ENCODE peak calls at places on chromosomes 16 and 17, in four cellular contexts. W, B, Q and C are unnamed samples.

GRCh38 chr16:10950393-10950792 is 6.0 kb downstream of the CLEC16A start:
- DNase-seq in Q (no peak), B (peak), W (no peak), C (no peak)

GRCh38 chr16:82671743-82672142 is 45.0 kb downstream of the CDH13 start:
- DNase-seq in W (no peak), Q (no peak), B (no peak), C (no peak)

GRCh38 chr17:31297090-31297489 is at the start of gene OMG:
- DNase-seq in B (no peak), Q (no peak), W (no peak), C (no peak)

GRCh38 chr17:80446645-80447405 is 29.6 kb downstream of the NPTX1 start:
- DNase-seq in B (no peak), Q (peak), W (no peak), C (no peak)

GRCh38 chr17:2213291-2213960 is 90.2 kb downstream of the SMG6 start:
- DNase-seq in Q (peak), B (no peak), W (no peak), C (no peak)

GRCh38 chr16:72877374-72878028 is 170.4 kb downstream of the ZFHX3 start:
- DNase-seq in Q (peak), W (no peak), B (peak), C (no peak)

GRCh38 chr16:17273142-17273561 is 197.6 kb downstream of the XYLT1 start:
- DNase-seq in B (peak), W (no peak), Q (peak), C (no peak)

GRCh38 chr16:7397901-7398300 is 65.3 kb downstream of the RBFOX1 start:
- DNase-seq in W (no peak), B (peak), Q (no peak), C (no peak)

GRCh38 chr17:39599665-39600468 is 7.9 kb downstream of the NEUROD2 start:
- DNase-seq in Q (no peak), B (no peak), W (no peak), C (no peak)

GRCh38 chr16:14196011-14196410 is 124.9 kb downstream of the MRTFB start:
- DNase-seq in B (no peak), Q (peak), W (no peak), C (no peak)

DNA sequence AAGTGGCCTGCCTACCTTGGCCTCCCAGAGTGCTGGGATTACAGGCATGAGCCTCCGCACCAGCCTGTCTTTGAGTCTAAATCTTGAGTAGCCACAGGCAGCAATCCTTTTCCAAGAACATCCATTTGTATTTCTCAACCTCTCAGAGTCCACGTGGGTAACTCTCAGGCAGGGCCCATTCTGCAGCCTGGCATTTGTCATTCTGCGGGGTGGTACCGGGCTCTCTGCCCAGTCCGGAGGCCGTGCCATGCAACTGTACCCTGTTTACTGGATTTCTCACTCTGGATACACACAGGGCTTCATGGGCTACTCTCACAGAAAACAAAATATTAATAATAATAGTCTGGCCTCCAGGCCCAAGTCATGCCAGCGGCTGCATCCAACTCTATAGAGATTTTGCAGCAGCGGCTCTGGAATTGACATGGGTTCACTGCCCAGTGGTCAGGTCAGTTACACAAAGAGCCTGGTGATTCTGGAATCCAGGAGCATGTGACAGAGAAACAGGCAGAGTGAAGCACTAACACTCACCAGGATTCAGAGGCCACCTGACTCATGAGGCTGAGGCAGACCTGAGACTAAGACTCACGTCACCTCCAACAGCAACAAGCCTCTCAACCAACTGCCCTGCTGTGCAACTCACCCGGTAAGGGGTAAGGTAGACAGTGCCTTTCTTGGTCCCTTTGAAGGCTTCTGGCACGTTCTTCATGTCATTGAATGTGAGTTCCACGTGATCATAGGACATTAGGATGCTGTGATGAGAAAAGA is 4.0 kb downstream of the WBP2 start:
- DNase-seq in B (no peak), W (peak), Q (no peak), C (no peak)
- H3K27ac ChIP-seq in B (no peak), W (peak), Q (no peak), C (peak)

GRCh38 chr17:16818821-16819683 is 129.0 kb downstream of the CCDC144A start:
- DNase-seq in W (no peak), Q (no peak), B (no peak), C (no peak)
- H3K27ac ChIP-seq in W (no peak), Q (no peak), B (no peak), C (no peak)

DNA sequence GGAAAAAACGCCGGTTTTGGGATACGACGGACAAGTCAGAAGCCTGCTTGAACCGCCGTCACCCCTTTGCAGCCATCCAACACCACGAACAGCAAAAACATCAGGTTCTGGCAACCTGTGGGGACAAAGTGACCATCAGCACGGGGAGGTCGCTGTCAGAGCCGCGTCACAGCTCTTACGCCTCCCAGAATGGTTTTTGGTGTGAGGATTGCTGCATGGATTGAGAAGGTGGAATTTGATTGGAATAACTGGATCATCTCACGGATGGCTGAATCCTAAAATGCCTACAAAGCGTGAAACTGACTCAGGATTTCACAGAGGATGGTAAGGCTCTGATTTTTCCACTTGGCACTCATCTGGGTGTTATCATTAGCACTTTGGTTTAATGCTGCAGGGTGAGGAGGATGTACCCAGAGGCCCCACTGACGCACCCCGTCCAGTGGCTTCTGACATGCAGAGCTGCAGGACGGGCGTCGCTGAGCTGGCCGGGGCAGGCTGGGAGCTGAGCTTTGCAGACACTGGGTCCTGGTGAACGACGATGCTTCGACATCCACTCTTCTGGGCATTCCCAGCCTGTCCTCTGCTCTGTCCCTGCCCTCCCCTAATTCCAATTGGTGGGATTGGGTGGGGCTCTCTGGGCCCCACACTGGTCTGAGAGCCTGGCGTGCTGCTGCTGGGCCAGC is 73.4 kb upstream of the CREBBP start:
- DNase-seq in W (no peak), B (no peak), Q (no peak), C (no peak)
- H3K27ac ChIP-seq in W (no peak), B (no peak), Q (no peak), C (peak)

DNA sequence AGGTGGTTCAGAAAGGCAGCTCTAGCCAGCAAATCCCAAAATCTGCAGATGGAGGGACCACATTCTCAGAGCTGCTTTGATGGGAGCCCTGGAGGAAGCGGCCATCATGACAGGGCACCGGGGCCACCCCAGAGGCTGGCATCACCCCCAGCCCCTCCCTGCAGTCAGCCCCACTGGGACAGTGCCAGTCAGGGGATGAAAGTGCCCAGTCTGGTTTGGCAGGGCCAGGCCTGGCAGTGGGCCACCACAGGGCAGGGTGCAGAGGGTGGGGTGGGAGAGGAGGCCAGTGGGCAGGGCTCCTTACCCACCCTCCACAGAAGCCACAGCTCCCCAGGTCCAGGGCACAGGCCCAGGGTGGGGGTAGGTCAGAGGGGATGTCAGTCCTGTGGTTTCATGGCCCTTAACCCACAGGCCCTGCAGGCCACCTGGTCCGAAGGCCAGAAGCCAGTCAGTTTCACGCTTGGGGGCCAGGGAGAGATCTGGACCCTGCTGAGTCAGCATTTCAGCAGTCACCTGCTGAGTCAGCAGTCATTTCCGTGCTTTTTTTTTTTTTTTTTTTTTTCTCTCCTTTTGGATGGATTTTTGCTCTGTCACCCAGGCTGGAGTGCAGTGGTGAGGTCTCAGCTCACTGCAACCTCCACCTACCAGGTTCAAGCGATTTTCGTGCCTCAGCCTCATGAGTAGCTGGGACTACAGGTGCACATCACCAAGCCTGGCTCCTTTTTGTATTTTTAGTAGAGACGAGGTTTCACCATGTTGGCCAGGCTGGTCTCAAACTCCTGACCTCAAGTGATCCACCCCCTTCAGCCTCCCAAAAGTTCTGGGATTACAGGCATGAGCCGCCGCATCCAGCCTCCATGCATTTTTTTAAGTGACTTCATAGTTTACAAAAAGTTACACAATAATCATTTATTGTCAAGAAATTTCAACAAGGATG is 10.4 kb downstream of the SLC25A10 start:
- DNase-seq in W (peak), Q (no peak), B (peak), C (no peak)
- H3K27ac ChIP-seq in W (no peak), Q (no peak), B (no peak), C (no peak)

GRCh38 chr17:77436481-77436880 is 295.7 kb downstream of the SEC14L1 start:
- DNase-seq in Q (no peak), W (no peak), B (no peak), C (no peak)
- H3K27ac ChIP-seq in Q (peak), W (peak), B (peak), C (peak)

GRCh38 chr17:17539591-17539990 is 43.4 kb upstream of the RASD1 start:
- DNase-seq in W (no peak), Q (no peak), B (no peak), C (no peak)
- H3K27ac ChIP-seq in W (no peak), Q (no peak), B (peak), C (peak)

GRCh38 chr17:41825175-41825845 is 10.7 kb downstream of the NT5C3B start:
- DNase-seq in W (no peak), B (no peak), Q (no peak), C (no peak)
- H3K27ac ChIP-seq in W (no peak), B (no peak), Q (no peak), C (no peak)

DNA sequence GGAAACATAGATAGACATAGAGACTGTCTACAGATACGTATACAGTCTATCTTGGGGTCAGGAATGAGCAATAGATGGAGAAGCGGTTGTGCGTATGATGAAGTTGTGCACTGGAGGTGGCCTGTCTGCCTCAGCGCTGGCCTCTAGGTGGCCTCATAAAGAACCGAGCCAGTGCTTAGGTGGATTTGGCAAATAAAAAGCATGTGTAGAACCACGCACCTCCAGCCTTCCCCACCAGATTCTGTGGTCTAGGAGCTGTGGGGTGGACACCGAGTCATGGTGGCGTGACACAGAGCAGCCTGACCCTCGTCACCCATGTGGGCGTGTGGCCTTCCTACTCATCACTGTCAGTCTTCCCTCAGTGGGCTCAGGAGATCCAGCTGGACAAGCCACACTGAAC is 34.0 kb downstream of the PGS1 start:
- DNase-seq in B (no peak), Q (peak), W (no peak), C (no peak)
- H3K27ac ChIP-seq in B (peak), Q (no peak), W (peak), C (no peak)

GRCh38 chr17:57983446-57983845 is 4.6 kb downstream of the VEZF1 start:
- DNase-seq in B (no peak), W (no peak), Q (no peak), C (no peak)

GRCh38 chr17:57986841-57987581 is 1.0 kb downstream of the VEZF1 start:
- DNase-seq in W (peak), Q (peak), B (peak), C (peak)

GRCh38 chr17:57984226-57984890 is 3.7 kb downstream of the VEZF1 start:
- DNase-seq in B (no peak), Q (no peak), W (no peak), C (no peak)

GRCh38 chr17:57985675-57985974 is 2.4 kb downstream of the VEZF1 start:
- DNase-seq in Q (peak), W (no peak), B (no peak), C (no peak)

DNA sequence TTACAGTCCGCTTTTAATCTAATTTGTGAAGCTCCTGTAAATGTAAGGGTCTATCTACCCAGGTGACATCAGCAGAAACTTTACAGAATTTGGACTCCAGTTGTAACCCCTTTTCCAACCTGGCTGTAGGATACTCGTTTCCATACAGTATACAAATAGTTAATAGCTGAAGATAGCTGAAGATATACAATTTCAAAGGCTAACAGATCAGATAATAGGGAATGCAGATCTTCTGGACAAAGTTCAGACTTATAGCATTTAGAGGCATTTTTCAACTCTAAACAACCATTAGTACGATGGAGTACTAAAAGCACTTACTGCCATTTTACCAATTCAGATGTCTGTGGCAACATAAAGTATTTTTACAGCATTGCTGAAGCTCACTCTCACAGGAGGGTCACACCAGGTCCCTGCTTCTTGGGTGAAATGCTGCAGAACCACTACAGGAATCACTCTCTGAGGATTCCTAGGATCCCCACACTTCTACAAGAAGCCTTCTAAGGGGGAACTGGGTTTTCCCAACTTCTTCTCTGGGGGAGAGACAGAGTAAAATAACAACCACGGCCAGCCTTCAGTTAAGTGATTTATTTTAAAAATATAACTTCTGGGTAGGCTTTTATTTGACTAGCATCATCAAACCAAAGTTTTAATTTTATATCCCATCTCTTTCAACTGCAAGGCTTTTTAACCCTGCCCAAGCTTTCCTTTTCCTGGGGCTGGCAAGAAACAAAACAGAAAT is 2.9 kb downstream of the VEZF1 start:
- DNase-seq in W (no peak), B (no peak), Q (no peak), C (no peak)
- H3K27ac ChIP-seq in W (peak), B (peak), Q (peak), C (peak)

GRCh38 chr17:57633236-57633635 is 111.9 kb downstream of the CCDC182 start:
- DNase-seq in B (no peak), Q (no peak), W (no peak), C (no peak)

GRCh38 chr17:57636985-57637667 is 108.0 kb downstream of the CCDC182 start:
- DNase-seq in B (no peak), Q (peak), W (no peak), C (no peak)

GRCh38 chr17:57636274-57636673 is 108.8 kb downstream of the CCDC182 start:
- DNase-seq in B (no peak), Q (no peak), W (no peak), C (no peak)

GRCh38 chr17:57632294-57632693 is 112.8 kb downstream of the CCDC182 start:
- DNase-seq in W (no peak), Q (no peak), B (no peak), C (no peak)

GRCh38 chr17:57634713-57635465 is 110.2 kb downstream of the CCDC182 start:
- DNase-seq in Q (peak), W (no peak), B (no peak), C (no peak)
- H3K27ac ChIP-seq in Q (no peak), W (no peak), B (no peak), C (no peak)